ENCODE peak calls at places on chromosomes 4 and X, in four cellular contexts. One of them, this sample, is unnamed.

GRCh38 chr4:40848981-40849380 is 99.2 kb downstream of the NSUN7 start:
- DNase-seq in PC-9: no peak
- DNase-seq in Right ventricle myocardium inferior: no peak
- DNase-seq in H54: no peak
- DNase-seq in this sample: no peak

GRCh38 chr4:141499454-141499853 is 136.9 kb upstream of the IL15 start:
- DNase-seq in PC-9: no peak
- DNase-seq in Right ventricle myocardium inferior: no peak
- DNase-seq in H54: no peak
- DNase-seq in this sample: no peak

GRCh38 chr4:42473071-42473684 is 75.9 kb downstream of the SHISA3 start:
- DNase-seq in PC-9: no peak
- DNase-seq in Right ventricle myocardium inferior: no peak
- DNase-seq in H54: no peak
- DNase-seq in this sample: no peak

GRCh38 chr4:77819409-77819835 is 254 bp upstream of the CNOT6L start:
- DNase-seq in PC-9: no peak
- DNase-seq in Right ventricle myocardium inferior: no peak
- DNase-seq in H54: peak
- DNase-seq in this sample: no peak

GRCh38 chr4:51831133-51831532 is 11.8 kb upstream of the DCUN1D4 start:
- DNase-seq in PC-9: no peak
- DNase-seq in Right ventricle myocardium inferior: peak
- DNase-seq in H54: no peak
- DNase-seq in this sample: no peak

GRCh38 chr4:135365065-135365464 is 1163.5 kb upstream of the PABPC4L start:
- DNase-seq in PC-9: no peak
- DNase-seq in Right ventricle myocardium inferior: no peak
- DNase-seq in H54: no peak
- DNase-seq in this sample: no peak

GRCh38 chr4:11549525-11549924 is 120.8 kb upstream of the HS3ST1 start:
- DNase-seq in PC-9: no peak
- DNase-seq in Right ventricle myocardium inferior: no peak
- DNase-seq in H54: no peak
- DNase-seq in this sample: no peak

GRCh38 chrX:74536142-74537010 is 78.0 kb downstream of the RLIM start:
- DNase-seq in PC-9: no peak
- DNase-seq in Right ventricle myocardium inferior: peak
- DNase-seq in H54: peak
- DNase-seq in this sample: peak

GRCh38 chr4:25982962-25983361 is 68.9 kb downstream of the SMIM20 start:
- DNase-seq in PC-9: no peak
- DNase-seq in Right ventricle myocardium inferior: no peak
- DNase-seq in H54: no peak
- DNase-seq in this sample: no peak

This sample was measured in chondrocyte.